ENCODE peak calls at places on chromosome 9, in six cellular contexts. C is IMR-90, G is fibroblast of lung, K is GM23248, U is NT2/D1, F is K562. T is an unnamed sample.

GRCh38 chr9:77673912-77674791 is 26.0 kb upstream of the GNA14 start:
- DNase-seq in C (peak; percentile 16), G (peak; percentile 78), K (no peak), U (no peak), F (no peak), T (no peak)

GRCh38 chr9:85541876-85542275 is 199.9 kb downstream of the AGTPBP1 start:
- DNase-seq in C (no peak), G (no peak), K (no peak), U (no peak), F (no peak), T (no peak)

GRCh38 chr9:6902423-6902822 is 144.7 kb downstream of the KDM4C start:
- DNase-seq in C (peak; percentile 9), G (peak; percentile 17), K (peak; percentile 18), U (no peak), F (no peak), T (no peak)

GRCh38 chr9:78436873-78437272 is 139.9 kb downstream of the PSAT1 start:
- DNase-seq in C (no peak), G (no peak), K (no peak), U (no peak), F (no peak), T (no peak)

GRCh38 chr9:6680797-6681146 is 35.2 kb upstream of the GLDC start:
- DNase-seq in C (peak; percentile 40), G (peak; percentile 39), K (peak; percentile 61), U (no peak), F (peak; percentile 52), T (no peak)

GRCh38 chr9:101035098-101035497 is 6.6 kb downstream of the PLPPR1 start:
- DNase-seq in C (no peak), G (no peak), K (no peak), U (no peak), F (no peak), T (no peak)

GRCh38 chr9:95570646-95571045 is 53.9 kb upstream of the PTCH1 start:
- DNase-seq in C (no peak), G (no peak), K (peak; percentile 15), U (no peak), F (no peak), T (no peak)

GRCh38 chr9:37574241-37574721 is 1.9 kb downstream of the FBXO10 start:
- DNase-seq in C (peak; percentile 62), G (peak; percentile 74), K (peak; percentile 71), U (peak; percentile 49), F (no peak), T (peak; percentile 52)

GRCh38 chr9:2815661-2816060 is 28.2 kb downstream of the PUM3 start:
- DNase-seq in C (peak; percentile 28), G (no peak), K (no peak), U (no peak), F (no peak), T (no peak)

GRCh38 chr9:38081356-38082108 is 12.5 kb upstream of the SHB start:
- DNase-seq in C (no peak), G (no peak), K (no peak), U (no peak), F (no peak), T (no peak)

GRCh38 chr9:79020266-79020665 is 551.5 kb upstream of the TLE4 start:
- DNase-seq in C (no peak), G (no peak), K (no peak), U (no peak), F (no peak), T (no peak)

GRCh38 chr9:79609468-79610018 is 37.8 kb downstream of the TLE4 start:
- DNase-seq in C (no peak), G (no peak), K (no peak), U (no peak), F (no peak), T (no peak)

GRCh38 chr9:105912868-105913516 is 218.7 kb downstream of the TMEM38B start:
- DNase-seq in C (no peak), G (no peak), K (no peak), U (no peak), F (no peak), T (no peak)

GRCh38 chr9:105908069-105908468 is 213.7 kb downstream of the TMEM38B start:
- DNase-seq in C (no peak), G (no peak), K (no peak), U (no peak), F (no peak), T (no peak)

GRCh38 chr9:105911104-105911911 is 217.0 kb downstream of the TMEM38B start:
- DNase-seq in C (no peak), G (no peak), K (no peak), U (peak; percentile 87), F (no peak), T (no peak)

GRCh38 chr9:105912157-105912867 is 218.0 kb downstream of the TMEM38B start:
- DNase-seq in C (no peak), G (no peak), K (no peak), U (no peak), F (no peak), T (no peak)
- H3K9ac ChIP-seq in C (no peak overlapping the region), G (no peak overlapping the region), K (no peak overlapping the region), U (no peak overlapping the region), F (no peak overlapping the region), T (no peak overlapping the region)

GRCh38 chr9:129331772-129332512 is 153.9 kb upstream of the IER5L start:
- DNase-seq in C (no peak), G (no peak), K (no peak), U (no peak), F (no peak), T (no peak)
- H3K9ac ChIP-seq in C (no peak overlapping the region), G (no peak overlapping the region), K (no peak overlapping the region), U (peak overlapping the region; percentile 36), F (no peak overlapping the region), T (peak overlapping the region; percentile 53)

GRCh38 chr9:110254500-110254899 is 1.8 kb downstream of the TXN start:
- DNase-seq in C (no peak), G (no peak), K (no peak), U (no peak), F (no peak), T (no peak)
- H3K9ac ChIP-seq in C (peak overlapping the region; percentile 90), G (peak overlapping the region; percentile 16), K (peak overlapping the region; percentile 95), U (peak overlapping the region; percentile 99), F (peak overlapping the region; percentile 79), T (peak overlapping the region; percentile 90)

DNA sequence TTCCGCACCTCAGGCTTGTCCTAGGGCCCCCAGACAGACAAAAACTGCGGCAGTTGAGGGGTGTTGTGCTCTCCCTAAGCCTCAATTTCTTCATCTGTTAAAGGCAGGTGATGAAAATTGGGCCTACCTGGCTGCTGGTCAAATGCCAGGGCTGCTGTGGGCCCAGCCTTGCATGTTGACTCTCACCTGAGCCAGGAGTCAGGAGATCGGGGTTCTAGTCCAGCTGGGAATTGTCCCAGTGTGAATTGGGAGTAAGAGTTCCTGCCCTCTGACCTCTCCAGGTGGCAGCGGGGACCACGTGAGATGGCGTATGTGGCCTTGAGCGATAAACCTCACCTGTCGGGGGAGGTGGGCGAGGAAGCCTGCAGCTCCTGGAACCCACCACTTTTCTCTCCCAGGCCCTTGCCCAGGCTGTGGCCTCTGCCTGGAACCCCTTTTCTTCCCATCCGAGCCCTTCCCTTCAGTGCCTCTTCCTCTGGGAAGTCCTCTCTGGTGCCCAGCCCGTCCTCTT is 143.5 kb upstream of the IER5L start:
- DNase-seq in C (no peak), G (no peak), K (no peak), U (no peak), F (no peak), T (no peak)
- H3K9ac ChIP-seq in C (no peak overlapping the region), G (no peak overlapping the region), K (peak overlapping the region; percentile 75), U (peak overlapping the region; percentile 16), F (peak overlapping the region; percentile 29), T (peak overlapping the region; percentile 58)

DNA sequence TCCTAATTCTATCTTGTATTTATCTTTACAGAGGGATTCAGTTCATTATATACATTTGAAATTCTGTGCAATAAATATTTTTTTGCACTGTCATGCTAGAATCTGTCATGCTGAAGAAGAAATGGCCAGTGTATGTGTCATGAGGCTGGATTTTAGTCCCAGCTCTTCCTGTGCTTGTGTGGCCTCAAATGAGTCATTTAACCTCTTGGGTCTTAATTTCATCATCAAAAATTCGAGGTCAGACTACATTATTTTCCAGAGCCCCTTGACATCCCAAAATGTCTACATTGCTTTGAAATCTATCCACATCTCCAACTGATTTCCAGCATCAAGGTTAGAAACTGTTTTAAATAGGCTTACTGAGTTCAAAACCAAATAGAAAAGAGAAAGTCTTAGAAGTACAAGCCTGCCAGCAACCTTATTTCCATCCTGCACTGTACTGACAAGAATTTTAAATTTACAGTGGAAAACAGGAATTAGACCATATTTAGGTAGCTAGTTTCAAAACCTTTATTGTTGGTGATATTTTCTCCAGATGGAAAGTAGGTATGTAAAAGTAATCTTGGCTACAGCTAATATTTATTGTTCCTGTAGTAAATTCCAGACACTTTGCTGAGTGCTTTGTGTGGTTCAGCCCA is 96.7 kb upstream of the MAMDC2 start:
- DNase-seq in C (peak; percentile 94), G (peak; percentile 95), K (peak; percentile 95), U (no peak), F (no peak), T (no peak)
- H3K9ac ChIP-seq in C (no peak overlapping the region), G (no peak overlapping the region), K (peak overlapping the region; percentile 71), U (no peak overlapping the region), F (no peak overlapping the region), T (no peak overlapping the region)

T was measured in SK-N-MC.